ENCODE peak calls at places on chromosomes 1 and 21, in seven cellular contexts. X, M, J, K, N, Z and D are unnamed samples.

GRCh38 chr1:44101356-44101755 is 17.3 kb upstream of the KLF17 start:
- DNase-seq in X (no peak), M (no peak), J (no peak), K (no peak), N (no peak), Z (no peak), D (no peak)

GRCh38 chr1:217138173-217138838 is 415.1 kb upstream of the ESRRG start:
- DNase-seq in X (no peak), M (no peak), J (no peak), K (no peak), N (no peak), Z (no peak), D (no peak)

GRCh38 chr1:112881742-112882127 is 74.3 kb downstream of the SLC16A1 start:
- DNase-seq in X (no peak), M (peak), J (no peak), K (no peak), N (no peak), Z (no peak), D (peak)

GRCh38 chr1:109312978-109313775 is 6.4 kb upstream of the MYBPHL start:
- DNase-seq in X (no peak), M (no peak), J (no peak), K (no peak), N (no peak), Z (no peak), D (no peak)

GRCh38 chr1:35047188-35047858 is 15.6 kb upstream of the ZMYM6 start:
- DNase-seq in X (no peak), M (no peak), J (no peak), K (no peak), N (no peak), Z (no peak), D (no peak)

GRCh38 chr1:76782777-76783176 is 84.5 kb upstream of the ST6GALNAC5 start:
- DNase-seq in X (no peak), M (no peak), J (no peak), K (no peak), N (no peak), Z (no peak), D (no peak)

GRCh38 chr1:76106719-76107235 is 32.2 kb downstream of the ST6GALNAC3 start:
- DNase-seq in X (no peak), M (no peak), J (no peak), K (no peak), N (no peak), Z (no peak), D (no peak)

GRCh38 chr1:30786264-30786991 is 28.9 kb upstream of the LAPTM5 start:
- DNase-seq in X (peak), M (no peak), J (no peak), K (no peak), N (no peak), Z (peak), D (no peak)

GRCh38 chr21:35284199-35284598 is 235.1 kb upstream of the RUNX1 start:
- DNase-seq in X (no peak), M (no peak), J (no peak), K (no peak), N (no peak), Z (peak), D (peak)

GRCh38 chr1:156198831-156199349 is 5.0 kb downstream of the SLC25A44 start:
- DNase-seq in X (no peak), M (no peak), J (no peak), K (no peak), N (no peak), Z (no peak), D (no peak)

GRCh38 chr1:215407575-215407974 is 159.5 kb upstream of the KCTD3 start:
- DNase-seq in X (no peak), M (no peak), J (no peak), K (no peak), N (no peak), Z (no peak), D (no peak)

GRCh38 chr1:231395051-231395995 is 26.8 kb downstream of the EGLN1 start:
- DNase-seq in X (no peak), M (no peak), J (peak), K (no peak), N (no peak), Z (no peak), D (peak)

GRCh38 chr1:151968058-151968457 is 25.6 kb downstream of the S100A10 start:
- DNase-seq in X (no peak), M (no peak), J (peak), K (no peak), N (no peak), Z (no peak), D (no peak)

GRCh38 chr1:118185083-118185899 is at the start of gene SPAG17:
- DNase-seq in X (no peak), M (peak), J (peak), K (peak), N (no peak), Z (peak), D (no peak)

GRCh38 chr1:212635141-212635601 is 26.6 kb downstream of the ATF3 start:
- DNase-seq in X (no peak), M (no peak), J (no peak), K (no peak), N (no peak), Z (no peak), D (no peak)

GRCh38 chr1:180261030-180261429 is 31.0 kb downstream of the LHX4 start:
- DNase-seq in X (peak), M (no peak), J (no peak), K (no peak), N (no peak), Z (no peak), D (no peak)

GRCh38 chr1:18956189-18957135 is at the start of gene IFFO2:
- DNase-seq in X (peak), M (peak), J (peak), K (peak), N (peak), Z (peak), D (peak)
- TF ChIP-seq POLR2A in X (peak), M (peak), J (peak), K (peak), N (peak), Z (peak), D (peak)

GRCh38 chr1:94560333-94560732 is 18.8 kb upstream of the F3 start:
- DNase-seq in X (no peak), M (no peak), J (no peak), K (no peak), N (no peak), Z (no peak), D (no peak)
- TF ChIP-seq CTCF in X (no peak), M (no peak), J (no peak), K (no peak), N (peak), Z (no peak), D (no peak)

GRCh38 chr21:44842087-44842486 is 24.2 kb upstream of the SUMO3 start:
- DNase-seq in X (no peak), M (no peak), J (no peak), K (no peak), N (no peak), Z (no peak), D (no peak)

GRCh38 chr21:44845418-44846200 is 27.7 kb upstream of the SUMO3 start:
- DNase-seq in X (peak), M (no peak), J (peak), K (no peak), N (no peak), Z (peak), D (peak)

GRCh38 chr21:44846201-44846484 is 27.3 kb downstream of the PTTG1IP start:
- DNase-seq in X (no peak), M (no peak), J (no peak), K (no peak), N (no peak), Z (no peak), D (no peak)

GRCh38 chr21:44842721-44843445 is 25.0 kb upstream of the SUMO3 start:
- DNase-seq in X (no peak), M (no peak), J (no peak), K (no peak), N (no peak), Z (no peak), D (no peak)

DNA sequence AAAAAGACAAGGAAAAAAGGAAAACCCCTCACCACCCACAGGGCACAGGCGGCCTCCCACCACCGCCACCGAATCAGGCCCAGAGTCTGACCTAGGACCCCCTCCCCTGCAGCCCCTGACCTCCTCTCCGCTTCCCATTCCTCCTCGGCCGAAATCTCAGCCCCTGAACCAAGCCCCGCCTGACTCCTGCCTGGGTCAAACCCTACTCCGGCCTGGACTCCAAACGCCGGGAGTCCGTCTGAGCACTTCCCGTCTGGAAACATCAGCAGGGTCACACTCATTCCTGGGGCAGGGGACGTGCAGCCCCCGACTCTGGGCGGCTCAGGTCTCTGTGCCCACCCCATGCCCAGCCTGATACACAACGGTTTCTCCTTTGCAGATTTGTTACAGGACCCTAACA is 26.4 kb upstream of the SUMO3 start:
- DNase-seq in X (no peak), M (no peak), J (no peak), K (no peak), N (no peak), Z (no peak), D (no peak)
- TF ChIP-seq POLR2A in X (no peak), M (no peak), J (no peak), K (no peak), N (no peak), Z (no peak), D (no peak)

GRCh38 chr1:47487826-47488450 is 50.1 kb downstream of the FOXD2 start:
- DNase-seq in X (no peak), M (no peak), J (peak), K (no peak), N (no peak), Z (no peak), D (no peak)

GRCh38 chr1:47487332-47487731 is 49.5 kb downstream of the FOXD2 start:
- DNase-seq in X (no peak), M (no peak), J (no peak), K (no peak), N (no peak), Z (no peak), D (no peak)

GRCh38 chr1:47485817-47486216 is 48.0 kb downstream of the FOXD2 start:
- DNase-seq in X (no peak), M (no peak), J (no peak), K (no peak), N (no peak), Z (no peak), D (no peak)

GRCh38 chr1:47495176-47495713 is 57.4 kb downstream of the FOXD2 start:
- DNase-seq in X (no peak), M (no peak), J (no peak), K (no peak), N (no peak), Z (no peak), D (no peak)

DNA sequence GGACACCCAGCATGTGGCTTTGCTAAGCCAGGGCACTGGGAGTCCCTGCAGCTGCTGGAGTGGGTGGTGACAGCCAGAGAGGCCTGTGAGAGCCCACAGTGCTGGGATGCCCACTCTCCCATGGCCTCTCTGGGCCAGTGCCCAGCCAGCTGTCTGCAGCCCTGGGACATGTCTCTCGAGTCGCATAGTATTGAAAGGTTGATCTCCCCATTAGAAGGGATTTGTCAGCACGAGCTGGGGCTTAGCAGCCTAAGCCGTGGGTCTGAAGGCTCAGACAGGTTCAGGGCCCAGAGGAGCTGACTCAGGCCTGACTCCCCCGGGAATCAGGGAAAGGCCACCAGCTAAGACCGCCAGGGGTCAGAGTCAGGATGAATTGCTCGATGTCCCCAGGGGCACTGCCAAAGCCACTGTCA is 53.5 kb downstream of the FOXD2 start:
- DNase-seq in X (no peak), M (no peak), J (no peak), K (no peak), N (no peak), Z (peak), D (no peak)
- TF ChIP-seq CTCF in X (no peak), M (no peak), J (no peak), K (no peak), N (no peak), Z (no peak), D (no peak)

GRCh38 chr1:15524283-15525042 is 448 bp upstream of the CASP9 start:
- DNase-seq in X (peak), M (peak), J (peak), K (peak), N (peak), Z (peak), D (peak)

GRCh38 chr1:15523922-15524282 is at the start of gene CASP9:
- DNase-seq in X (no peak), M (no peak), J (no peak), K (no peak), N (no peak), Z (no peak), D (no peak)

GRCh38 chr1:15526021-15526489 is 593 bp upstream of the DNAJC16 start:
- DNase-seq in X (peak), M (peak), J (no peak), K (no peak), N (no peak), Z (no peak), D (peak)

GRCh38 chr1:15526490-15527339 is at the start of gene DNAJC16:
- DNase-seq in X (peak), M (peak), J (peak), K (peak), N (peak), Z (peak), D (peak)

DNA sequence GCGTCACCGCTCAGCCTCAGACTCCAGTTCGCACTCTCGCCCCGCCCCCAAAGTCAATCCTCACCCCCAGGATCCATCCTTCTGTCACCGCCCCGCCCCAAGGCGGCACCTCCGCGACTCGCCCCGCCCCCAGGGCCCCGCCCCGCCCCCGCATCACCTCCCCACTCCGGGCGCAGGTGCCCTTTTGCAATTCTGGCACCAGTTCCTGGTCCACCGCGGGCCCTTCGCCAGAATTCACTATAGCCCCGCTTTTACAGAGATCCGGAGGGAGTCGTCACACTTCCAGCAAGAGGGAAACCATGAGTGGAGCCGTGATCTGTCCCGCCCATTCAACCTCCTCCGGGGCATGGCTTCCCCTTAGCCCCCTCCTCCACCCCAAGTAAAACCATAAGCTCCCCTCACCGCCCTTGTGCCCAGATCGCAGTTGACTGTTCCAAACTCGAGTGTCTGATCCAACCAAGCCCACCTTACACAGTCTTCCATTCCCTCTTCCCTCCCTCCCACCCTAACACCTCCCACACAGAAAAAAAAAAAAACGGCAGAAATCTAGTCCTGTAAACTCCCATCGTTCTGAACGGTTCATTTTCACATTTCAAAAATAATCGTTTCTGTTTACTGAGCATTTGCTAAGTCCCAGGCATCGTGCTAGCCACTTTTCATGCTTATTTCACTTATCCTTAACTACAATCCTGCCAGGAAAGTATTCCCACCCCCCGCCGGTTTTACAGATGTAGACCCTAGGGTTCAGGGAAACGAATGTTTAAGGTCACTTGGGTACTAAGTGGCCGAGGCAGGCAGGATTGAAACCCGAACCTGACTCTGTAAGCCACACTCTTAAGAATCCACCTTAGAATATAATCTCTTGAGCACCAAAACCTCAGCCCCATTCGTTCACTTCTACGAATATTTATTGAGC is 1.3 kb upstream of the CASP9 start:
- DNase-seq in X (no peak), M (no peak), J (no peak), K (no peak), N (no peak), Z (no peak), D (peak)
- TF ChIP-seq POLR2A in X (no peak), M (peak), J (no peak), K (peak), N (no peak), Z (no peak), D (no peak)